ENCODE peak calls at places on chromosomes 4 and X, in five cellular contexts. One of them, this sample, is unnamed.

GRCh38 chr4:163256680-163257343 is 75.6 kb downstream of the NPY1R start:
- DNase-seq in GM12878: no peak
- DNase-seq in left lung: peak; percentile 56
- DNase-seq in body of pancreas: no peak
- DNase-seq in pancreas: no peak
- DNase-seq in this sample: no peak

GRCh38 chrX:53599781-53600396 is 86.6 kb downstream of the HUWE1 start:
- DNase-seq in pancreas: no peak
- DNase-seq in left lung: no peak
- DNase-seq in GM12878: no peak
- DNase-seq in body of pancreas: no peak
- DNase-seq in this sample: no peak

GRCh38 chr4:122666527-122667245 is 45.8 kb upstream of the IL21 start:
- DNase-seq in GM12878: no peak
- DNase-seq in left lung: no peak
- DNase-seq in body of pancreas: no peak
- DNase-seq in pancreas: no peak
- DNase-seq in this sample: no peak

GRCh38 chr4:189940178-189941004 is at the start of gene FRG1:
- DNase-seq in left lung: peak; percentile 96
- DNase-seq in pancreas: peak; percentile 98
- DNase-seq in body of pancreas: peak; percentile 94
- DNase-seq in GM12878: peak; percentile 64
- DNase-seq in this sample: peak; percentile 97

GRCh38 chrX:129099206-129099605 is 424.1 kb downstream of the SMARCA1 start:
- DNase-seq in GM12878: no peak
- DNase-seq in pancreas: no peak
- DNase-seq in body of pancreas: no peak
- DNase-seq in left lung: no peak
- DNase-seq in this sample: no peak

GRCh38 chr4:168868044-168868855 is 141.8 kb downstream of the CBR4 start:
- DNase-seq in pancreas: no peak
- DNase-seq in body of pancreas: no peak
- DNase-seq in left lung: no peak
- DNase-seq in GM12878: no peak
- DNase-seq in this sample: no peak

GRCh38 chr4:5890063-5890727 is 2.7 kb downstream of the CRMP1 start:
- DNase-seq in body of pancreas: peak; percentile 27
- DNase-seq in left lung: no peak
- DNase-seq in pancreas: no peak
- DNase-seq in GM12878: no peak
- DNase-seq in this sample: no peak

GRCh38 chrX:139831689-139832456 is 101.0 kb downstream of the ATP11C start:
- DNase-seq in body of pancreas: peak; percentile 15
- DNase-seq in left lung: no peak
- DNase-seq in GM12878: no peak
- DNase-seq in pancreas: no peak
- DNase-seq in this sample: no peak

GRCh38 chr4:89572224-89572858 is 264.6 kb downstream of the SNCA start:
- DNase-seq in body of pancreas: no peak
- DNase-seq in left lung: no peak
- DNase-seq in pancreas: no peak
- DNase-seq in GM12878: no peak
- DNase-seq in this sample: no peak

GRCh38 chrX:18173494-18174180 is 47.0 kb downstream of the BEND2 start:
- DNase-seq in body of pancreas: no peak
- DNase-seq in left lung: no peak
- DNase-seq in pancreas: no peak
- DNase-seq in GM12878: no peak
- DNase-seq in this sample: peak; percentile 50

GRCh38 chr4:2862528-2862927 is 18.9 kb downstream of the ADD1 start:
- DNase-seq in GM12878: no peak
- DNase-seq in pancreas: no peak
- DNase-seq in left lung: no peak
- DNase-seq in body of pancreas: peak; percentile 19
- DNase-seq in this sample: no peak

GRCh38 chrX:36577006-36577405 is 431.2 kb upstream of the FAM47C start:
- DNase-seq in body of pancreas: no peak
- DNase-seq in pancreas: no peak
- DNase-seq in left lung: no peak
- DNase-seq in GM12878: no peak
- DNase-seq in this sample: no peak

GRCh38 chr4:23153076-23153475 is 460.3 kb downstream of the GBA3 start:
- DNase-seq in GM12878: no peak
- DNase-seq in body of pancreas: no peak
- DNase-seq in pancreas: no peak
- DNase-seq in left lung: no peak
- DNase-seq in this sample: no peak

GRCh38 chrX:630007-630921 is at the start of gene SHOX:
- DNase-seq in left lung: no peak
- DNase-seq in body of pancreas: no peak
- DNase-seq in GM12878: no peak
- DNase-seq in pancreas: peak; percentile 48
- DNase-seq in this sample: peak; percentile 34
- H3K27me3 ChIP-seq in left lung: peaks cover 57% of the 10 kb centered on the region
- H3K27me3 ChIP-seq in body of pancreas: no peaks in the 10 kb centered on the region
- H3K27me3 ChIP-seq in GM12878: no peaks in the 10 kb centered on the region
- H3K27me3 ChIP-seq in pancreas: no peaks in the 10 kb centered on the region
- H3K27me3 ChIP-seq in this sample: peaks cover 11% of the 10 kb centered on the region

GRCh38 chr4:68410643-68411042 is 36.6 kb upstream of the TMPRSS11E start:
- DNase-seq in GM12878: no peak
- DNase-seq in left lung: no peak
- DNase-seq in body of pancreas: no peak
- DNase-seq in pancreas: no peak
- DNase-seq in this sample: no peak
- H3K4me1 ChIP-seq in GM12878: no peaks in the 10 kb centered on the region
- H3K4me1 ChIP-seq in left lung: no peaks in the 10 kb centered on the region
- H3K4me1 ChIP-seq in body of pancreas: no peaks in the 10 kb centered on the region
- H3K4me1 ChIP-seq in pancreas: no peaks in the 10 kb centered on the region
- H3K4me1 ChIP-seq in this sample: no peaks in the 10 kb centered on the region

DNA sequence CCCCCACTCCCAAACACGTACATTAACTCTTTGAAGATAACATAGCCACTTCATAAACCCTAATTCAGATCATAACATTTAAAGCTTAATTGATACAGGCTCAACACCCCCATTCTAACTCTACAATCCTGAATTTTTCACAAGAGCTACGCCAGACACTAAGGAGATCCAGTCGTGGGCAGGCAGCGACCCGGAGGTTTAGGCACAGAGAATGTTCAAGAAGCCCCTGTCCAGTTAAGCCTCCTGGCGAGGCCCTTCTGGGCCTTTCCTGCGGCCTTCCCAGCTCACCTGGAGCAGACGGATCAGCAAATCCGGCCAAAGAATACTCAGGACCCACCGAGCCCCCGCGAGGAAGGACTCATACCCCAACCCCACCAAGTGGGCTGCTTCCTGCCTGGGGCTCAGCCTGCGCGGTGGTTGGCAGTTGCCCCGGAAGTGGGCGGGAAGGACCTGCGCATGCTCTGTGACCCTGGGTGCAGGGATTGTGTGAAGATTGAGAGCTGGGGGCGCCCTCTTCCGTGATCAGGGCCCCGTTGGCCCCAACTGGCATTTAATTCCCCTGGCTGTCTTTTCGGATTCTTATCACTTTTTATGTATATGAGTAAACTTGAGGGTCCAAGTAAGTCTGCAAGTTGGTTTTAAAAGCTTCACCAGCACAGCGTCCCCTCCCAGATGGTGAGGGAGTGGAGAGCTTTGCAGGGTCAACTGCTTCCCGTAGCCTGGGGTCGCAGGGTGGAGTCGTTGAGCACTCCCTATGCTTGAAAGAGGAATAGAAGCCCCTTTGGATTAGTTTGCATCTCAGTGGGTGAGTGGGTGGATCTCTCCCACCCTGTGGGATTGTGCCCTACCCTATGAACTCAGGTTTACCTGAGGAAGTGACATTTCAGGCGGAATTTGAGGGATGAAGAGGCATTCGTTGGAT is at the start of gene TRIM61:
- DNase-seq in body of pancreas: peak; percentile 27
- DNase-seq in GM12878: peak; percentile 54
- DNase-seq in left lung: peak; percentile 77
- DNase-seq in pancreas: no peak
- DNase-seq in this sample: peak; percentile 58
- TF ChIP-seq CTCF in body of pancreas: no peak
- TF ChIP-seq CTCF in GM12878: peak; percentile 40
- TF ChIP-seq CTCF in left lung: no peak
- TF ChIP-seq CTCF in pancreas: no peak
- TF ChIP-seq CTCF in this sample: no peak

DNA sequence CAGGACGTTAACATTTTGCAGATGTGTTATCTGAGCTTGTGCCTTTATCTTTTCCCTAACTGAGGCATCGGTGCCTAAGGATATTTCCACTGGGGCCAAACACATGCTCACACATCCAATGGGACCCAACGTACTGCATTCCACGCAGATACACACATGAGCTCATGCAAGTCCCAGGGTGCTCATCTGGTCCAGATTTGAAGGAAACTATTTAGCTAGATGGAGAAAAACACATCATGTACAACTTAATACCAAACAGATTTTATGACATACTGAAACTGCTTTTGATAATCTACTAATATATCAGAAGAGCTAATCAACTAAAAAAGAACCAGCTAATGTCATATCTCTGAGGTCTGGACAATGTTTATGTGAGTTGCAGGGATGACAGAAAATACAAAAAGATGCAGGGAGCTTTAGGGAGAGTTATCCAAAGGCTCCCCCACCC is 172.6 kb downstream of the SMIM20 start:
- DNase-seq in body of pancreas: no peak
- DNase-seq in pancreas: no peak
- DNase-seq in left lung: no peak
- DNase-seq in GM12878: no peak
- DNase-seq in this sample: no peak
- H3K27me3 ChIP-seq in body of pancreas: no peaks in the 10 kb centered on the region
- H3K27me3 ChIP-seq in pancreas: no peaks in the 10 kb centered on the region
- H3K27me3 ChIP-seq in left lung: no peaks in the 10 kb centered on the region
- H3K27me3 ChIP-seq in GM12878: no peaks in the 10 kb centered on the region
- H3K27me3 ChIP-seq in this sample: no peaks in the 10 kb centered on the region

GRCh38 chr4:57051524-57051923 is 58.7 kb downstream of the IGFBP7 start:
- DNase-seq in pancreas: no peak
- DNase-seq in body of pancreas: no peak
- DNase-seq in GM12878: no peak
- DNase-seq in left lung: no peak
- DNase-seq in this sample: no peak

GRCh38 chr4:57051100-57051499 is 59.1 kb downstream of the IGFBP7 start:
- DNase-seq in pancreas: no peak
- DNase-seq in GM12878: no peak
- DNase-seq in body of pancreas: no peak
- DNase-seq in left lung: no peak
- DNase-seq in this sample: no peak

GRCh38 chr4:57059890-57060716 is 50.1 kb downstream of the IGFBP7 start:
- DNase-seq in GM12878: no peak
- DNase-seq in pancreas: no peak
- DNase-seq in body of pancreas: no peak
- DNase-seq in left lung: no peak
- DNase-seq in this sample: no peak

GRCh38 chr4:57053508-57053907 is 56.7 kb downstream of the IGFBP7 start:
- DNase-seq in pancreas: no peak
- DNase-seq in left lung: no peak
- DNase-seq in body of pancreas: peak; percentile 42
- DNase-seq in GM12878: no peak
- DNase-seq in this sample: no peak

GRCh38 chr4:57055873-57056272 is 54.3 kb downstream of the IGFBP7 start:
- DNase-seq in pancreas: no peak
- DNase-seq in GM12878: no peak
- DNase-seq in body of pancreas: no peak
- DNase-seq in left lung: no peak
- DNase-seq in this sample: no peak
- H3K4me1 ChIP-seq in pancreas: no peaks in the 10 kb centered on the region
- H3K4me1 ChIP-seq in GM12878: no peaks in the 10 kb centered on the region
- H3K4me1 ChIP-seq in body of pancreas: no peaks in the 10 kb centered on the region
- H3K4me1 ChIP-seq in left lung: peaks cover 10% of the 10 kb centered on the region
- H3K4me1 ChIP-seq in this sample: no peaks in the 10 kb centered on the region

GRCh38 chr4:57605374-57605773 is 495.2 kb upstream of the IGFBP7 start:
- DNase-seq in left lung: no peak
- DNase-seq in GM12878: no peak
- DNase-seq in pancreas: no peak
- DNase-seq in body of pancreas: no peak
- DNase-seq in this sample: no peak
- TF ChIP-seq CTCF in left lung: no peak
- TF ChIP-seq CTCF in GM12878: no peak
- TF ChIP-seq CTCF in pancreas: no peak
- TF ChIP-seq CTCF in body of pancreas: no peak
- TF ChIP-seq CTCF in this sample: no peak

DNA sequence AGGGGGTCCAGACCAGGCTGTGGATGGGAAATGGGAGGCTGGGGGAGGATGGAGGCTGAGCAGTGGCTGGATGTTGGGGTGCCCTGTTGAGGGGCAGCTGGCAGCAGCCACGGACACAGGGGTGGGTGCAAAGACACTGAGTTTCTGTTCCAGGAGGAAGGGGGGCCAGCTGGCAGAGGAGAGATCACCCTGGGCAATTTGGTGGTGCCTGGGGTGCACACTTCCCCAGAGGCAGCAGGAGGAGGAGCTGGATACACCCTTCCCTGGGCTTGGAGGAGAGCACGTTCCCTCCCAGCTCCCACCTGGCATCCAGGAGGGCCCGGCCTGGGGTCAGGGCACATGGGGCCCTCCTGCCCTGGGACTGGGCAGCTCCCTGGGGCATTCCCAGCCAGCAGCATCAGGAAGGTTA is 42.8 kb downstream of the CPLX1 start:
- DNase-seq in GM12878: no peak
- DNase-seq in body of pancreas: no peak
- DNase-seq in pancreas: no peak
- DNase-seq in left lung: no peak
- DNase-seq in this sample: no peak
- H3K27me3 ChIP-seq in GM12878: peaks cover 6% of the 10 kb centered on the region
- H3K27me3 ChIP-seq in body of pancreas: peaks cover 23% of the 10 kb centered on the region
- H3K27me3 ChIP-seq in pancreas: no peaks in the 10 kb centered on the region
- H3K27me3 ChIP-seq in left lung: peaks cover 32% of the 10 kb centered on the region
- H3K27me3 ChIP-seq in this sample: peaks cover 30% of the 10 kb centered on the region

GRCh38 chrX:41599507-41599906 is 89.3 kb upstream of the GPR34 start:
- DNase-seq in body of pancreas: no peak
- DNase-seq in GM12878: no peak
- DNase-seq in left lung: no peak
- DNase-seq in pancreas: no peak
- DNase-seq in this sample: no peak

GRCh38 chrX:41590641-41591040 is 98.1 kb upstream of the GPR34 start:
- DNase-seq in pancreas: no peak
- DNase-seq in GM12878: no peak
- DNase-seq in body of pancreas: no peak
- DNase-seq in left lung: no peak
- DNase-seq in this sample: no peak

GRCh38 chrX:41596586-41596985 is 92.2 kb upstream of the GPR34 start:
- DNase-seq in left lung: no peak
- DNase-seq in body of pancreas: no peak
- DNase-seq in pancreas: no peak
- DNase-seq in GM12878: peak; percentile 52
- DNase-seq in this sample: no peak

GRCh38 chrX:41591906-41592305 is 96.9 kb upstream of the GPR34 start:
- DNase-seq in pancreas: no peak
- DNase-seq in GM12878: no peak
- DNase-seq in body of pancreas: no peak
- DNase-seq in left lung: no peak
- DNase-seq in this sample: no peak

DNA sequence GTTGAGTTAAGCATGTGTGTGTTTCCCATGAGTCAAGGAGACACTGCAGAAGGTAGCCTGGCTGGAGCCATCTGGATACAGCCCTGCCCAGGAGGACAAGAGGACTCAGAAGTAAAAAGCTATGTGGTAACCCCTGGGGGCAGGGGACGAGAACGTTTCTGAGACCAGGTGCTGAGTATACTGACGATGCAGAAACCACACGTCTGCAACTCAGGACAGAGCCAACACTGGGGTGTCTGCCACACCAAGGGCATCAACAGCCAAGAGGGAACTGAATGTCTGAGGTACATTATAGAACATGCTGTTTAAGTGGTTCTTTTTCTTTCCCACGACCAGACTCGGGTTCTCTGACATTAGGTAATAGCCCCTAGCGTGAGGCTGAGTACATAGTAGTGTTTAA is 94.1 kb upstream of the GPR34 start:
- DNase-seq in body of pancreas: no peak
- DNase-seq in pancreas: no peak
- DNase-seq in GM12878: no peak
- DNase-seq in left lung: no peak
- DNase-seq in this sample: no peak
- H3K4me1 ChIP-seq in body of pancreas: no peaks in the 10 kb centered on the region
- H3K4me1 ChIP-seq in pancreas: no peaks in the 10 kb centered on the region
- H3K4me1 ChIP-seq in GM12878: no peaks in the 10 kb centered on the region
- H3K4me1 ChIP-seq in left lung: no peaks in the 10 kb centered on the region
- H3K4me1 ChIP-seq in this sample: no peaks in the 10 kb centered on the region